ENCODE peak calls at places on chromosomes 5 and 9, in four cellular contexts. One of them, this sample, is unnamed.

GRCh38 chr5:96790851-96791513 is 16.8 kb downstream of the ERAP1 start:
- DNase-seq in thyroid gland: no peak
- DNase-seq in neural progenitor cell: peak
- DNase-seq in Peyer's patch: no peak
- DNase-seq in this sample: no peak

GRCh38 chr5:168851902-168852321 is 272.7 kb upstream of the PANK3 start:
- DNase-seq in thyroid gland: no peak
- DNase-seq in neural progenitor cell: no peak
- DNase-seq in Peyer's patch: peak
- DNase-seq in this sample: no peak

GRCh38 chr9:75265525-75265972 is 177.2 kb downstream of the OSTF1 start:
- DNase-seq in thyroid gland: peak
- DNase-seq in neural progenitor cell: peak
- DNase-seq in Peyer's patch: peak
- DNase-seq in this sample: peak

GRCh38 chr5:80054682-80055081 is 19.5 kb downstream of the THBS4 start:
- DNase-seq in thyroid gland: no peak
- DNase-seq in neural progenitor cell: no peak
- DNase-seq in Peyer's patch: no peak
- DNase-seq in this sample: no peak

GRCh38 chr9:78004478-78005229 is 27.0 kb downstream of the GNAQ start:
- DNase-seq in thyroid gland: no peak
- DNase-seq in neural progenitor cell: no peak
- DNase-seq in Peyer's patch: no peak
- DNase-seq in this sample: no peak

GRCh38 chr5:41747291-41747690 is 122.9 kb downstream of the OXCT1 start:
- DNase-seq in thyroid gland: peak
- DNase-seq in neural progenitor cell: no peak
- DNase-seq in Peyer's patch: no peak
- DNase-seq in this sample: no peak

GRCh38 chr9:27154923-27155322 is 45.9 kb downstream of the TEK start:
- DNase-seq in thyroid gland: peak
- DNase-seq in neural progenitor cell: no peak
- DNase-seq in Peyer's patch: no peak
- DNase-seq in this sample: no peak

GRCh38 chr5:30376848-30377247 is 816.6 kb upstream of the CDH6 start:
- DNase-seq in thyroid gland: no peak
- DNase-seq in neural progenitor cell: no peak
- DNase-seq in Peyer's patch: no peak
- DNase-seq in this sample: no peak

GRCh38 chr5:99022250-99022649 is 93.4 kb upstream of the CHD1 start:
- DNase-seq in thyroid gland: no peak
- DNase-seq in neural progenitor cell: no peak
- DNase-seq in Peyer's patch: no peak
- DNase-seq in this sample: no peak

GRCh38 chr5:157038568-157039187 is 20.2 kb downstream of the HAVCR1 start:
- DNase-seq in thyroid gland: no peak
- DNase-seq in neural progenitor cell: no peak
- DNase-seq in Peyer's patch: no peak
- DNase-seq in this sample: no peak

GRCh38 chr5:99605904-99606303 is 677.1 kb upstream of the CHD1 start:
- DNase-seq in thyroid gland: no peak
- DNase-seq in neural progenitor cell: no peak
- DNase-seq in Peyer's patch: no peak
- DNase-seq in this sample: no peak

GRCh38 chr5:170907758-170908157 is 45.9 kb downstream of the RANBP17 start:
- DNase-seq in thyroid gland: no peak
- DNase-seq in neural progenitor cell: no peak
- DNase-seq in Peyer's patch: no peak
- DNase-seq in this sample: no peak

GRCh38 chr5:157347301-157348048 is 81.6 kb downstream of the CYFIP2 start:
- DNase-seq in thyroid gland: peak
- DNase-seq in neural progenitor cell: no peak
- DNase-seq in Peyer's patch: peak
- DNase-seq in this sample: no peak

GRCh38 chr5:90226433-90227099 is 183.0 kb downstream of the CETN3 start:
- DNase-seq in thyroid gland: peak
- DNase-seq in neural progenitor cell: no peak
- DNase-seq in Peyer's patch: peak
- DNase-seq in this sample: no peak

GRCh38 chr5:41761663-41762062 is 108.6 kb downstream of the OXCT1 start:
- DNase-seq in thyroid gland: no peak
- DNase-seq in neural progenitor cell: no peak
- DNase-seq in Peyer's patch: no peak
- DNase-seq in this sample: no peak

GRCh38 chr9:5326893-5327548 is 12.7 kb downstream of the RLN1 start:
- DNase-seq in thyroid gland: peak
- DNase-seq in neural progenitor cell: peak
- DNase-seq in Peyer's patch: peak
- DNase-seq in this sample: peak

GRCh38 chr5:83721878-83722779 is 1.5 kb upstream of the HAPLN1 start:
- DNase-seq in thyroid gland: peak
- DNase-seq in neural progenitor cell: peak
- DNase-seq in Peyer's patch: peak
- DNase-seq in this sample: no peak

GRCh38 chr5:77785229-77785628 is 9.1 kb upstream of the TBCA start:
- DNase-seq in thyroid gland: no peak
- DNase-seq in neural progenitor cell: no peak
- DNase-seq in Peyer's patch: no peak
- DNase-seq in this sample: no peak

GRCh38 chr9:123411191-123411590 is 55.2 kb downstream of the CRB2 start:
- DNase-seq in thyroid gland: no peak
- DNase-seq in neural progenitor cell: no peak
- DNase-seq in Peyer's patch: no peak
- DNase-seq in this sample: no peak

GRCh38 chr9:74609671-74610416 is 112.7 kb downstream of the RORB start:
- DNase-seq in thyroid gland: no peak
- DNase-seq in neural progenitor cell: peak
- DNase-seq in Peyer's patch: no peak
- DNase-seq in this sample: no peak

GRCh38 chr9:133210202-133210532 is 1.1 kb upstream of the OBP2B start:
- DNase-seq in thyroid gland: no peak
- DNase-seq in neural progenitor cell: no peak
- DNase-seq in Peyer's patch: no peak
- DNase-seq in this sample: no peak

GRCh38 chr5:78627175-78627574 is 21.4 kb downstream of the LHFPL2 start:
- DNase-seq in thyroid gland: no peak
- DNase-seq in neural progenitor cell: no peak
- DNase-seq in Peyer's patch: no peak
- DNase-seq in this sample: no peak

GRCh38 chr9:7266911-7267555 is 509.3 kb downstream of the KDM4C start:
- DNase-seq in thyroid gland: peak
- DNase-seq in neural progenitor cell: peak
- DNase-seq in Peyer's patch: no peak
- DNase-seq in this sample: no peak

GRCh38 chr5:51002368-51002767 is 335.9 kb downstream of the PARP8 start:
- DNase-seq in thyroid gland: no peak
- DNase-seq in neural progenitor cell: no peak
- DNase-seq in Peyer's patch: no peak
- DNase-seq in this sample: no peak

GRCh38 chr9:136741885-136742568 is 713 bp downstream of the LCN10 start:
- DNase-seq in thyroid gland: peak
- DNase-seq in neural progenitor cell: peak
- DNase-seq in Peyer's patch: peak
- DNase-seq in this sample: no peak

GRCh38 chr9:72383978-72384709 is 19.1 kb upstream of the ZFAND5 start:
- DNase-seq in thyroid gland: no peak
- DNase-seq in neural progenitor cell: no peak
- DNase-seq in Peyer's patch: no peak
- DNase-seq in this sample: no peak

GRCh38 chr5:175809531-175810121 is 61.8 kb upstream of the CPLX2 start:
- DNase-seq in thyroid gland: no peak
- DNase-seq in neural progenitor cell: no peak
- DNase-seq in Peyer's patch: no peak
- DNase-seq in this sample: no peak

GRCh38 chr9:88651682-88652633 is 117.0 kb downstream of the NXNL2 start:
- DNase-seq in thyroid gland: peak
- DNase-seq in neural progenitor cell: no peak
- DNase-seq in Peyer's patch: peak
- DNase-seq in this sample: no peak

GRCh38 chr5:41191249-41191648 is 22.1 kb downstream of the C6 start:
- DNase-seq in thyroid gland: no peak
- DNase-seq in neural progenitor cell: no peak
- DNase-seq in Peyer's patch: no peak
- DNase-seq in this sample: no peak

GRCh38 chr9:133478851-133479711 is at the start of gene SLC2A6:
- DNase-seq in thyroid gland: peak
- DNase-seq in neural progenitor cell: peak
- DNase-seq in Peyer's patch: peak
- DNase-seq in this sample: peak

GRCh38 chr9:38360880-38361836 is 31.3 kb upstream of the ALDH1B1 start:
- DNase-seq in thyroid gland: peak
- DNase-seq in neural progenitor cell: peak
- DNase-seq in Peyer's patch: peak
- DNase-seq in this sample: no peak

GRCh38 chr5:68319316-68320093 is 103.9 kb downstream of the PIK3R1 start:
- DNase-seq in thyroid gland: no peak
- DNase-seq in neural progenitor cell: no peak
- DNase-seq in Peyer's patch: peak
- DNase-seq in this sample: no peak

GRCh38 chr9:109799792-109800191 is 19.8 kb downstream of the PALM2AKAP2 start:
- DNase-seq in thyroid gland: no peak
- DNase-seq in neural progenitor cell: no peak
- DNase-seq in Peyer's patch: no peak
- DNase-seq in this sample: no peak

GRCh38 chr9:109797509-109797908 is 17.5 kb downstream of the PALM2AKAP2 start:
- DNase-seq in thyroid gland: no peak
- DNase-seq in neural progenitor cell: no peak
- DNase-seq in Peyer's patch: no peak
- DNase-seq in this sample: no peak

GRCh38 chr9:109797006-109797405 is 17.0 kb downstream of the PALM2AKAP2 start:
- DNase-seq in thyroid gland: no peak
- DNase-seq in neural progenitor cell: no peak
- DNase-seq in Peyer's patch: no peak
- DNase-seq in this sample: no peak

GRCh38 chr9:109801484-109801883 is 21.5 kb downstream of the PALM2AKAP2 start:
- DNase-seq in thyroid gland: no peak
- DNase-seq in neural progenitor cell: no peak
- DNase-seq in Peyer's patch: no peak
- DNase-seq in this sample: no peak

GRCh38 chr9:109799141-109799540 is 19.1 kb downstream of the PALM2AKAP2 start:
- DNase-seq in thyroid gland: no peak
- DNase-seq in neural progenitor cell: no peak
- DNase-seq in Peyer's patch: no peak
- DNase-seq in this sample: no peak
- H3K27ac ChIP-seq in thyroid gland: peak
- H3K27ac ChIP-seq in neural progenitor cell: no peak
- H3K27ac ChIP-seq in Peyer's patch: no peak
- H3K27ac ChIP-seq in this sample: no peak

GRCh38 chr9:109098221-109098959 is 21.4 kb downstream of the TMEM245 start:
- DNase-seq in thyroid gland: peak
- DNase-seq in neural progenitor cell: peak
- DNase-seq in Peyer's patch: no peak
- DNase-seq in this sample: no peak
- TF ChIP-seq CTCF in thyroid gland: no peak
- TF ChIP-seq CTCF in neural progenitor cell: peak
- TF ChIP-seq CTCF in Peyer's patch: peak
- TF ChIP-seq CTCF in this sample: no peak

GRCh38 chr9:83665576-83666200 is 42.1 kb downstream of the UBQLN1 start:
- DNase-seq in thyroid gland: no peak
- DNase-seq in neural progenitor cell: no peak
- DNase-seq in Peyer's patch: no peak
- DNase-seq in this sample: no peak
- H3K27ac ChIP-seq in thyroid gland: no peak
- H3K27ac ChIP-seq in neural progenitor cell: no peak
- H3K27ac ChIP-seq in Peyer's patch: no peak
- H3K27ac ChIP-seq in this sample: no peak

GRCh38 chr9:126500600-126501382 is 112.9 kb upstream of the LMX1B start:
- DNase-seq in thyroid gland: peak
- DNase-seq in neural progenitor cell: peak
- DNase-seq in Peyer's patch: peak
- DNase-seq in this sample: peak

GRCh38 chr9:126499911-126500599 is 113.7 kb upstream of the LMX1B start:
- DNase-seq in thyroid gland: no peak
- DNase-seq in neural progenitor cell: no peak
- DNase-seq in Peyer's patch: no peak
- DNase-seq in this sample: no peak

GRCh38 chr9:126503333-126504085 is 110.2 kb upstream of the LMX1B start:
- DNase-seq in thyroid gland: no peak
- DNase-seq in neural progenitor cell: no peak
- DNase-seq in Peyer's patch: no peak
- DNase-seq in this sample: no peak

GRCh38 chr9:126502417-126503332 is 111.1 kb upstream of the LMX1B start:
- DNase-seq in thyroid gland: no peak
- DNase-seq in neural progenitor cell: peak
- DNase-seq in Peyer's patch: no peak
- DNase-seq in this sample: no peak

DNA sequence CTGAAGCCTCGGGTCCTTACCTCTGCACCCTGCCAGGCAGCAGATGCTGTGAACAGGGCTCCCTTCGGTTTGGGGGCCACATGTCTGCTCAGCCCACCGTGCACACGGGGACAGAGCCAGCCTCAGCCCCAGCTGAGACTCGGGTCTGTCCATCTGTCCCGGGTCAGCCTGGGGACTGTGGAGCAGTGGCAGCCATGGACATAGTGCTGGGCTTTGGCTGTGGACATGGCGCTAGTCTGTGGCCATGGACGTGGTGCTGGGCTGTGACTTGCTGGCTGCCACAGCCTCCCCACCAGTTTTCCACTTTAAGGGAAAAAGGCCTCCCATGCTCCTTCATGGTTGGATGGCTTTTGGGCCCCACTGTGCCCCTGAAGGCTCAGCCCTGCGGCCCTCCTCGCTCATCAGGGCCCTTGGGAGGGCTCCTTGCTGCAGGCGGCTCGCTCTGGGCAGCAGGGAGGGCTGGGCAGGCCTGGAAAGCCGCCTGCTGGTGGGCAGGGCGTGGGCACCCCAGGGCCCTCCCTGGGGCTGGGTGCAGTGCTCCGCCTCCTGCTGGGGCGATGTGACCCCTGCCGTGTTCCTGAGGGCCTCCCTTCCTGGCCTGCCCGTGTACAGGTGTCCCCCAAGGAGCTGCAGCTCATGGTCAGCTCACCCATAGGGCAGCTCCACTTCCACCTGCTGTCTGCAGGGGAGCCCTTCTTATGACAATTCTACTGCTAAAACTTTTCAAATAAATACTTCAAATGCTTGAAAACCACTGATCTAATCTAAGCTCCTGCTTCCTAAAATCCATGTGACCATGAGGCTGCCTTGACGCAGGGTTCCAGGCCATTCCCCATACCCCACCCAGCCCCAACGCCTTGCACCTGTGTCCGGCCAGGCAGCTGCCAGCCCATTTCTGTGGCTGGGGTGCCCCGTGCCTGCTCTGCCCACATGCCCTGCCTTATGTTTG is 112.1 kb upstream of the LMX1B start:
- DNase-seq in thyroid gland: no peak
- DNase-seq in neural progenitor cell: no peak
- DNase-seq in Peyer's patch: no peak
- DNase-seq in this sample: no peak
- TF ChIP-seq CTCF in thyroid gland: no peak
- TF ChIP-seq CTCF in neural progenitor cell: no peak
- TF ChIP-seq CTCF in Peyer's patch: no peak
- TF ChIP-seq CTCF in this sample: no peak

GRCh38 chr5:119187776-119188529 is 117.1 kb downstream of the DMXL1 start:
- DNase-seq in thyroid gland: no peak
- DNase-seq in neural progenitor cell: no peak
- DNase-seq in Peyer's patch: no peak
- DNase-seq in this sample: no peak
- H3K27ac ChIP-seq in thyroid gland: no peak
- H3K27ac ChIP-seq in neural progenitor cell: no peak
- H3K27ac ChIP-seq in Peyer's patch: no peak
- H3K27ac ChIP-seq in this sample: no peak

GRCh38 chr5:43121565-43122484 is 1.1 kb downstream of the ZNF131 start:
- DNase-seq in thyroid gland: peak
- DNase-seq in neural progenitor cell: no peak
- DNase-seq in Peyer's patch: peak
- DNase-seq in this sample: no peak
- TF ChIP-seq CTCF in thyroid gland: no peak
- TF ChIP-seq CTCF in neural progenitor cell: no peak
- TF ChIP-seq CTCF in Peyer's patch: no peak
- TF ChIP-seq CTCF in this sample: no peak

This sample was measured in CD4-positive, alpha-beta T cell.